ENCODE peak calls at places on chromosomes 5 and 9, in seven cellular contexts. One of them, this sample, is unnamed.

GRCh38 chr9:121636411-121636865 is 15.0 kb upstream of the DAB2IP start:
- DNase-seq in glutamatergic neuron: no peak
- DNase-seq in fibroblast of lung: peak; percentile 36
- DNase-seq in stimulated activated CD4-positive, alpha-beta T cell treated with anti-CD3 and anti-CD28 coated beads, Interleukin-2, amount 100 ng/mL, for 48 hours: no peak
- DNase-seq in A172: no peak
- DNase-seq in prostate gland: peak; percentile 9
- DNase-seq in T-helper 1 cell: no peak
- DNase-seq in this sample: no peak

GRCh38 chr9:131810351-131811170 is 70.7 kb upstream of the RAPGEF1 start:
- DNase-seq in glutamatergic neuron: no peak
- DNase-seq in fibroblast of lung: no peak
- DNase-seq in stimulated activated CD4-positive, alpha-beta T cell treated with anti-CD3 and anti-CD28 coated beads, Interleukin-2, amount 100 ng/mL, for 48 hours: no peak
- DNase-seq in A172: no peak
- DNase-seq in prostate gland: no peak
- DNase-seq in T-helper 1 cell: no peak
- DNase-seq in this sample: peak; percentile 75

GRCh38 chr9:15293727-15294405 is 13.2 kb downstream of the TTC39B start:
- DNase-seq in glutamatergic neuron: no peak
- DNase-seq in fibroblast of lung: no peak
- DNase-seq in stimulated activated CD4-positive, alpha-beta T cell treated with anti-CD3 and anti-CD28 coated beads, Interleukin-2, amount 100 ng/mL, for 48 hours: no peak
- DNase-seq in A172: no peak
- DNase-seq in prostate gland: no peak
- DNase-seq in T-helper 1 cell: peak; percentile 8
- DNase-seq in this sample: no peak

GRCh38 chr9:21991039-21991959 is 2.9 kb downstream of the CDKN2A start:
- DNase-seq in glutamatergic neuron: no peak
- DNase-seq in fibroblast of lung: no peak
- DNase-seq in stimulated activated CD4-positive, alpha-beta T cell treated with anti-CD3 and anti-CD28 coated beads, Interleukin-2, amount 100 ng/mL, for 48 hours: no peak
- DNase-seq in A172: no peak
- DNase-seq in prostate gland: no peak
- DNase-seq in T-helper 1 cell: no peak
- DNase-seq in this sample: no peak

GRCh38 chr5:74647096-74647495 is 6.6 kb upstream of the ENC1 start:
- DNase-seq in glutamatergic neuron: no peak
- DNase-seq in fibroblast of lung: no peak
- DNase-seq in stimulated activated CD4-positive, alpha-beta T cell treated with anti-CD3 and anti-CD28 coated beads, Interleukin-2, amount 100 ng/mL, for 48 hours: no peak
- DNase-seq in A172: no peak
- DNase-seq in prostate gland: no peak
- DNase-seq in T-helper 1 cell: no peak
- DNase-seq in this sample: no peak

GRCh38 chr5:42759456-42759855 is 2.8 kb downstream of the CCDC152 start:
- DNase-seq in glutamatergic neuron: no peak
- DNase-seq in fibroblast of lung: no peak
- DNase-seq in stimulated activated CD4-positive, alpha-beta T cell treated with anti-CD3 and anti-CD28 coated beads, Interleukin-2, amount 100 ng/mL, for 48 hours: no peak
- DNase-seq in A172: peak; percentile 79
- DNase-seq in prostate gland: no peak
- DNase-seq in T-helper 1 cell: no peak
- DNase-seq in this sample: no peak

GRCh38 chr5:34941936-34942335 is 12.6 kb downstream of the DNAJC21 start:
- DNase-seq in glutamatergic neuron: no peak
- DNase-seq in fibroblast of lung: peak; percentile 31
- DNase-seq in stimulated activated CD4-positive, alpha-beta T cell treated with anti-CD3 and anti-CD28 coated beads, Interleukin-2, amount 100 ng/mL, for 48 hours: no peak
- DNase-seq in A172: no peak
- DNase-seq in prostate gland: no peak
- DNase-seq in T-helper 1 cell: no peak
- DNase-seq in this sample: no peak

GRCh38 chr9:137027369-137028012 is 546 bp downstream of the ABCA2 start:
- DNase-seq in glutamatergic neuron: peak; percentile 50
- DNase-seq in fibroblast of lung: peak; percentile 32
- DNase-seq in stimulated activated CD4-positive, alpha-beta T cell treated with anti-CD3 and anti-CD28 coated beads, Interleukin-2, amount 100 ng/mL, for 48 hours: no peak
- DNase-seq in A172: no peak
- DNase-seq in prostate gland: no peak
- DNase-seq in T-helper 1 cell: no peak
- DNase-seq in this sample: peak; percentile 30

GRCh38 chr9:107566596-107566995 is 77.0 kb upstream of the KLF4 start:
- DNase-seq in glutamatergic neuron: no peak
- DNase-seq in fibroblast of lung: peak; percentile 9
- DNase-seq in stimulated activated CD4-positive, alpha-beta T cell treated with anti-CD3 and anti-CD28 coated beads, Interleukin-2, amount 100 ng/mL, for 48 hours: no peak
- DNase-seq in A172: no peak
- DNase-seq in prostate gland: no peak
- DNase-seq in T-helper 1 cell: no peak
- DNase-seq in this sample: no peak

GRCh38 chr9:76219555-76220151 is 174.6 kb downstream of the RFK start:
- DNase-seq in glutamatergic neuron: no peak
- DNase-seq in fibroblast of lung: no peak
- DNase-seq in stimulated activated CD4-positive, alpha-beta T cell treated with anti-CD3 and anti-CD28 coated beads, Interleukin-2, amount 100 ng/mL, for 48 hours: no peak
- DNase-seq in A172: no peak
- DNase-seq in prostate gland: no peak
- DNase-seq in T-helper 1 cell: no peak
- DNase-seq in this sample: peak; percentile 24

GRCh38 chr5:177434437-177434836 is 8.0 kb downstream of the GRK6 start:
- DNase-seq in glutamatergic neuron: no peak
- DNase-seq in fibroblast of lung: no peak
- DNase-seq in stimulated activated CD4-positive, alpha-beta T cell treated with anti-CD3 and anti-CD28 coated beads, Interleukin-2, amount 100 ng/mL, for 48 hours: no peak
- DNase-seq in A172: peak; percentile 54
- DNase-seq in prostate gland: no peak
- DNase-seq in T-helper 1 cell: peak; percentile 37
- DNase-seq in this sample: no peak

GRCh38 chr5:137932800-137933199 is 43.5 kb downstream of the PKD2L2 start:
- DNase-seq in glutamatergic neuron: no peak
- DNase-seq in fibroblast of lung: no peak
- DNase-seq in stimulated activated CD4-positive, alpha-beta T cell treated with anti-CD3 and anti-CD28 coated beads, Interleukin-2, amount 100 ng/mL, for 48 hours: no peak
- DNase-seq in A172: no peak
- DNase-seq in prostate gland: no peak
- DNase-seq in T-helper 1 cell: no peak
- DNase-seq in this sample: no peak

GRCh38 chr5:72637058-72637457 is 129.8 kb upstream of the ZNF366 start:
- DNase-seq in glutamatergic neuron: no peak
- DNase-seq in fibroblast of lung: no peak
- DNase-seq in stimulated activated CD4-positive, alpha-beta T cell treated with anti-CD3 and anti-CD28 coated beads, Interleukin-2, amount 100 ng/mL, for 48 hours: no peak
- DNase-seq in A172: no peak
- DNase-seq in prostate gland: no peak
- DNase-seq in T-helper 1 cell: no peak
- DNase-seq in this sample: no peak

GRCh38 chr9:129359162-129359811 is 181.2 kb upstream of the IER5L start:
- DNase-seq in glutamatergic neuron: no peak
- DNase-seq in fibroblast of lung: no peak
- DNase-seq in stimulated activated CD4-positive, alpha-beta T cell treated with anti-CD3 and anti-CD28 coated beads, Interleukin-2, amount 100 ng/mL, for 48 hours: no peak
- DNase-seq in A172: no peak
- DNase-seq in prostate gland: no peak
- DNase-seq in T-helper 1 cell: no peak
- DNase-seq in this sample: no peak

GRCh38 chr9:30522486-30522885 is 1862.0 kb upstream of the ACO1 start:
- DNase-seq in glutamatergic neuron: no peak
- DNase-seq in fibroblast of lung: no peak
- DNase-seq in stimulated activated CD4-positive, alpha-beta T cell treated with anti-CD3 and anti-CD28 coated beads, Interleukin-2, amount 100 ng/mL, for 48 hours: no peak
- DNase-seq in A172: no peak
- DNase-seq in prostate gland: no peak
- DNase-seq in T-helper 1 cell: no peak
- DNase-seq in this sample: no peak

GRCh38 chr5:93055971-93056370 is 525.0 kb downstream of the NR2F1-AS1 start:
- DNase-seq in glutamatergic neuron: no peak
- DNase-seq in fibroblast of lung: no peak
- DNase-seq in stimulated activated CD4-positive, alpha-beta T cell treated with anti-CD3 and anti-CD28 coated beads, Interleukin-2, amount 100 ng/mL, for 48 hours: no peak
- DNase-seq in A172: no peak
- DNase-seq in prostate gland: no peak
- DNase-seq in T-helper 1 cell: no peak
- DNase-seq in this sample: no peak

GRCh38 chr9:111566234-111566633 is 33.2 kb downstream of the PTGR1 start:
- DNase-seq in glutamatergic neuron: no peak
- DNase-seq in fibroblast of lung: no peak
- DNase-seq in stimulated activated CD4-positive, alpha-beta T cell treated with anti-CD3 and anti-CD28 coated beads, Interleukin-2, amount 100 ng/mL, for 48 hours: no peak
- DNase-seq in A172: no peak
- DNase-seq in prostate gland: no peak
- DNase-seq in T-helper 1 cell: no peak
- DNase-seq in this sample: no peak

GRCh38 chr5:68898961-68899471 is 194.8 kb upstream of the SLC30A5 start:
- DNase-seq in glutamatergic neuron: peak; percentile 71
- DNase-seq in fibroblast of lung: peak; percentile 83
- DNase-seq in stimulated activated CD4-positive, alpha-beta T cell treated with anti-CD3 and anti-CD28 coated beads, Interleukin-2, amount 100 ng/mL, for 48 hours: no peak
- DNase-seq in A172: peak; percentile 95
- DNase-seq in prostate gland: no peak
- DNase-seq in T-helper 1 cell: no peak
- DNase-seq in this sample: peak; percentile 87

GRCh38 chr9:94867281-94867841 is 140.9 kb downstream of the AOPEP start:
- DNase-seq in glutamatergic neuron: no peak
- DNase-seq in fibroblast of lung: peak; percentile 97
- DNase-seq in stimulated activated CD4-positive, alpha-beta T cell treated with anti-CD3 and anti-CD28 coated beads, Interleukin-2, amount 100 ng/mL, for 48 hours: no peak
- DNase-seq in A172: peak; percentile 80
- DNase-seq in prostate gland: peak; percentile 67
- DNase-seq in T-helper 1 cell: no peak
- DNase-seq in this sample: no peak

GRCh38 chr9:7212101-7212500 is 454.3 kb downstream of the KDM4C start:
- DNase-seq in glutamatergic neuron: no peak
- DNase-seq in fibroblast of lung: peak; percentile 16
- DNase-seq in stimulated activated CD4-positive, alpha-beta T cell treated with anti-CD3 and anti-CD28 coated beads, Interleukin-2, amount 100 ng/mL, for 48 hours: no peak
- DNase-seq in A172: no peak
- DNase-seq in prostate gland: no peak
- DNase-seq in T-helper 1 cell: no peak
- DNase-seq in this sample: no peak

GRCh38 chr5:144191998-144192397 is 21.3 kb downstream of the KCTD16 start:
- DNase-seq in glutamatergic neuron: no peak
- DNase-seq in fibroblast of lung: peak; percentile 73
- DNase-seq in stimulated activated CD4-positive, alpha-beta T cell treated with anti-CD3 and anti-CD28 coated beads, Interleukin-2, amount 100 ng/mL, for 48 hours: no peak
- DNase-seq in A172: peak; percentile 77
- DNase-seq in prostate gland: no peak
- DNase-seq in T-helper 1 cell: peak; percentile 7
- DNase-seq in this sample: no peak

GRCh38 chr5:150155258-150156032 is at the start of gene PDGFRB:
- DNase-seq in glutamatergic neuron: peak; percentile 60
- DNase-seq in fibroblast of lung: peak; percentile 87
- DNase-seq in stimulated activated CD4-positive, alpha-beta T cell treated with anti-CD3 and anti-CD28 coated beads, Interleukin-2, amount 100 ng/mL, for 48 hours: no peak
- DNase-seq in A172: peak; percentile 77
- DNase-seq in prostate gland: peak; percentile 47
- DNase-seq in T-helper 1 cell: no peak
- DNase-seq in this sample: no peak

GRCh38 chr9:71763752-71764332 is 4.5 kb downstream of the CEMIP2 start:
- DNase-seq in glutamatergic neuron: no peak
- DNase-seq in fibroblast of lung: peak; percentile 65
- DNase-seq in stimulated activated CD4-positive, alpha-beta T cell treated with anti-CD3 and anti-CD28 coated beads, Interleukin-2, amount 100 ng/mL, for 48 hours: no peak
- DNase-seq in A172: no peak
- DNase-seq in prostate gland: no peak
- DNase-seq in T-helper 1 cell: no peak
- DNase-seq in this sample: no peak

GRCh38 chr9:125536184-125537152 is 170.5 kb downstream of the MAPKAP1 start:
- DNase-seq in glutamatergic neuron: no peak
- DNase-seq in fibroblast of lung: no peak
- DNase-seq in stimulated activated CD4-positive, alpha-beta T cell treated with anti-CD3 and anti-CD28 coated beads, Interleukin-2, amount 100 ng/mL, for 48 hours: no peak
- DNase-seq in A172: no peak
- DNase-seq in prostate gland: no peak
- DNase-seq in T-helper 1 cell: no peak
- DNase-seq in this sample: no peak

GRCh38 chr5:178114325-178115135 is 1.2 kb downstream of the N4BP3 start:
- DNase-seq in glutamatergic neuron: peak; percentile 64
- DNase-seq in fibroblast of lung: no peak
- DNase-seq in stimulated activated CD4-positive, alpha-beta T cell treated with anti-CD3 and anti-CD28 coated beads, Interleukin-2, amount 100 ng/mL, for 48 hours: peak; percentile 10
- DNase-seq in A172: no peak
- DNase-seq in prostate gland: no peak
- DNase-seq in T-helper 1 cell: peak; percentile 37
- DNase-seq in this sample: no peak

GRCh38 chr5:69334793-69335268 is 2.2 kb upstream of the CCDC125 start:
- DNase-seq in glutamatergic neuron: peak; percentile 90
- DNase-seq in fibroblast of lung: peak; percentile 79
- DNase-seq in stimulated activated CD4-positive, alpha-beta T cell treated with anti-CD3 and anti-CD28 coated beads, Interleukin-2, amount 100 ng/mL, for 48 hours: peak; percentile 67
- DNase-seq in A172: peak; percentile 80
- DNase-seq in prostate gland: peak; percentile 85
- DNase-seq in T-helper 1 cell: peak; percentile 63
- DNase-seq in this sample: peak; percentile 88

GRCh38 chr9:134983094-134983493 is 65.4 kb upstream of the FCN1 start:
- DNase-seq in glutamatergic neuron: peak; percentile 55
- DNase-seq in fibroblast of lung: no peak
- DNase-seq in stimulated activated CD4-positive, alpha-beta T cell treated with anti-CD3 and anti-CD28 coated beads, Interleukin-2, amount 100 ng/mL, for 48 hours: no peak
- DNase-seq in A172: no peak
- DNase-seq in prostate gland: no peak
- DNase-seq in T-helper 1 cell: no peak
- DNase-seq in this sample: peak; percentile 90

GRCh38 chr5:38547257-38547656 is 9.2 kb downstream of the LIFR start:
- DNase-seq in glutamatergic neuron: no peak
- DNase-seq in fibroblast of lung: no peak
- DNase-seq in stimulated activated CD4-positive, alpha-beta T cell treated with anti-CD3 and anti-CD28 coated beads, Interleukin-2, amount 100 ng/mL, for 48 hours: no peak
- DNase-seq in A172: no peak
- DNase-seq in prostate gland: no peak
- DNase-seq in T-helper 1 cell: no peak
- DNase-seq in this sample: no peak

GRCh38 chr9:91212592-91213243 is 149.0 kb downstream of the AUH start:
- DNase-seq in glutamatergic neuron: no peak
- DNase-seq in fibroblast of lung: no peak
- DNase-seq in stimulated activated CD4-positive, alpha-beta T cell treated with anti-CD3 and anti-CD28 coated beads, Interleukin-2, amount 100 ng/mL, for 48 hours: no peak
- DNase-seq in A172: no peak
- DNase-seq in prostate gland: no peak
- DNase-seq in T-helper 1 cell: no peak
- DNase-seq in this sample: no peak

GRCh38 chr9:125807065-125807464 is 59.9 kb downstream of the PBX3 start:
- DNase-seq in glutamatergic neuron: no peak
- DNase-seq in fibroblast of lung: peak; percentile 67
- DNase-seq in stimulated activated CD4-positive, alpha-beta T cell treated with anti-CD3 and anti-CD28 coated beads, Interleukin-2, amount 100 ng/mL, for 48 hours: no peak
- DNase-seq in A172: no peak
- DNase-seq in prostate gland: no peak
- DNase-seq in T-helper 1 cell: no peak
- DNase-seq in this sample: no peak

GRCh38 chr9:91117959-91118651 is 243.6 kb downstream of the AUH start:
- DNase-seq in glutamatergic neuron: peak; percentile 61
- DNase-seq in fibroblast of lung: peak; percentile 74
- DNase-seq in stimulated activated CD4-positive, alpha-beta T cell treated with anti-CD3 and anti-CD28 coated beads, Interleukin-2, amount 100 ng/mL, for 48 hours: no peak
- DNase-seq in A172: no peak
- DNase-seq in prostate gland: peak; percentile 15
- DNase-seq in T-helper 1 cell: no peak
- DNase-seq in this sample: peak; percentile 59